ENCODE peak calls at places on chromosome 16, in four cellular contexts. I, X, Q and H are unnamed samples.

GRCh38 chr16:84541999-84542876 is 37.8 kb upstream of the MEAK7 start:
- DNase-seq in I (no peak), Q (no peak), X (no peak), H (no peak)

GRCh38 chr16:58513874-58514273 is 1.4 kb upstream of the SETD6 start:
- DNase-seq in Q (no peak), X (no peak), I (no peak), H (no peak)

GRCh38 chr16:12392585-12393089 is 411.1 kb downstream of the CPPED1 start:
- DNase-seq in X (no peak), I (no peak), Q (no peak), H (no peak)

GRCh38 chr16:2228161-2228824 is 4.9 kb downstream of the E4F1 start:
- DNase-seq in X (no peak), I (no peak), Q (no peak), H (no peak)

GRCh38 chr16:1539720-1540555 is 6.5 kb downstream of the TMEM204 start:
- DNase-seq in I (no peak), X (no peak), Q (no peak), H (no peak)

GRCh38 chr16:22123146-22123545 is 30.8 kb downstream of the VWA3A start:
- DNase-seq in X (no peak), I (peak), Q (no peak), H (peak)

GRCh38 chr16:83954577-83955016 is 1.6 kb downstream of the OSGIN1 start:
- DNase-seq in Q (no peak), I (peak), X (no peak), H (peak)

GRCh38 chr16:11572301-11572995 is 14.3 kb downstream of the LITAF start:
- DNase-seq in Q (peak), I (no peak), X (no peak), H (no peak)

GRCh38 chr16:4954714-4955113 is 3.4 kb upstream of the SEC14L5 start:
- DNase-seq in I (no peak), Q (no peak), X (no peak), H (no peak)

GRCh38 chr16:47731252-47731651 is 270.1 kb downstream of the PHKB start:
- DNase-seq in I (no peak), Q (no peak), X (no peak), H (no peak)

GRCh38 chr16:88403794-88404581 is 21.2 kb downstream of the ZNF469 start:
- DNase-seq in X (no peak), Q (no peak), I (no peak), H (no peak)

GRCh38 chr16:81560979-81561657 is 116.5 kb downstream of the CMIP start:
- DNase-seq in Q (no peak), I (no peak), X (no peak), H (no peak)

GRCh38 chr16:19001788-19002187 is 18.1 kb downstream of the TMC7 start:
- DNase-seq in I (no peak), X (no peak), Q (no peak), H (no peak)